ENCODE peak calls at places on chromosomes 4 and X, in eight cellular contexts. N is DMS153, Y is cardiac muscle cell, J is NCI-H1092, C is HEK293T, M is brain microvascular endothelial cell, H is M059J, W is natural killer cell. A is an unnamed sample.
A peak's percentile ranks its signal among the peaks of the same experiment; 100 is the strongest.

GRCh38 chr4:166078956-166079355 is 205.9 kb downstream of the TLL1 start:
- DNase-seq in W (no peak), Y (peak; percentile 51), M (peak; percentile 20), J (no peak), C (no peak), N (no peak), H (peak; percentile 34), A (no peak)

GRCh38 chrX:29143356-29143755 is 556.1 kb downstream of the IL1RAPL1 start:
- DNase-seq in M (peak; percentile 31), W (no peak), Y (no peak), H (peak; percentile 85), C (no peak), N (no peak), J (no peak), A (no peak)

GRCh38 chrX:16418650-16419049 is 231.3 kb upstream of the S100G start:
- DNase-seq in M (no peak), J (no peak), H (no peak), N (no peak), C (no peak), Y (no peak), W (no peak), A (no peak)

GRCh38 chr4:81405900-81406401 is 65.8 kb downstream of the RASGEF1B start:
- DNase-seq in N (peak; percentile 69), J (peak; percentile 64), W (no peak), Y (peak; percentile 86), M (peak; percentile 57), C (peak; percentile 60), H (peak; percentile 71), A (peak; percentile 64)

GRCh38 chrX:140087865-140088264 is 122.5 kb upstream of the CXorf66 start:
- DNase-seq in N (peak; percentile 46), C (no peak), M (no peak), H (no peak), W (no peak), Y (no peak), J (no peak), A (no peak)

GRCh38 chrX:49171752-49172279 is at the start of gene PLP2:
- DNase-seq in H (peak; percentile 80), W (peak; percentile 50), N (no peak), M (peak; percentile 29), Y (peak; percentile 37), J (no peak), C (no peak), A (peak; percentile 51)

GRCh38 chr4:108045687-108046024 is 56.0 kb downstream of the HADH start:
- DNase-seq in M (no peak), J (no peak), W (no peak), H (peak; percentile 60), C (no peak), N (no peak), Y (no peak), A (no peak)

GRCh38 chr4:4860803-4861591 is 1.5 kb downstream of the MSX1 start:
- DNase-seq in C (peak; percentile 64), W (no peak), M (peak; percentile 7), H (peak; percentile 50), Y (no peak), J (no peak), N (no peak), A (no peak)

GRCh38 chr4:1990348-1990645 is 18.5 kb downstream of the NELFA start:
- DNase-seq in Y (no peak), M (no peak), N (no peak), H (no peak), J (no peak), C (no peak), W (no peak), A (no peak)

GRCh38 chrX:80430826-80431501 is 10.7 kb downstream of the TENT5D start:
- DNase-seq in Y (no peak), H (no peak), W (no peak), N (no peak), J (no peak), C (peak; percentile 4), M (no peak), A (no peak)

GRCh38 chrX:8244301-8244700 is 73.2 kb upstream of the VCX2 start:
- DNase-seq in J (no peak), M (no peak), W (no peak), Y (no peak), C (no peak), H (peak; percentile 0), N (no peak), A (no peak)

GRCh38 chr4:57193996-57194675 is 84.0 kb upstream of the IGFBP7 start:
- DNase-seq in M (no peak), J (no peak), N (no peak), W (no peak), H (no peak), C (no peak), Y (no peak), A (no peak)

GRCh38 chr4:2789801-2790582 is 2.9 kb upstream of the SH3BP2 start:
- DNase-seq in N (no peak), W (no peak), J (no peak), H (no peak), C (no peak), Y (no peak), M (no peak), A (no peak)

GRCh38 chr4:173332021-173332487 is 2.1 kb downstream of the HMGB2 start:
- DNase-seq in C (no peak), H (peak; percentile 17), J (no peak), W (no peak), Y (no peak), M (no peak), N (no peak), A (no peak)

GRCh38 chr4:76897522-76898384 is at the start of gene SOWAHB:
- DNase-seq in W (no peak), N (peak; percentile 88), M (no peak), C (no peak), J (peak; percentile 13), H (peak; percentile 9), Y (peak; percentile 46), A (peak; percentile 84)

GRCh38 chr4:114076865-114077264 is 97.4 kb upstream of the ARSJ start:
- DNase-seq in Y (no peak), C (no peak), N (no peak), M (no peak), H (peak; percentile 57), W (no peak), J (no peak), A (no peak)

GRCh38 chr4:150385606-150386005 is 196.3 kb upstream of the MAB21L2 start:
- DNase-seq in C (peak; percentile 6), J (peak; percentile 45), H (peak; percentile 93), M (peak; percentile 77), W (no peak), Y (peak; percentile 73), N (no peak), A (no peak)

GRCh38 chrX:149569770-149570169 is 17.5 kb downstream of the MAGEA9B start:
- DNase-seq in W (no peak), J (no peak), N (no peak), M (no peak), H (no peak), C (no peak), Y (no peak), A (no peak)

GRCh38 chr4:139950568-139950967 is 203.4 kb downstream of the MAML3 start:
- DNase-seq in N (no peak), W (peak; percentile 48), J (no peak), H (peak; percentile 86), M (peak; percentile 79), C (no peak), Y (no peak), A (no peak)

GRCh38 chr4:79046191-79046590 is 107.0 kb upstream of the PAQR3 start:
- DNase-seq in N (no peak), M (no peak), W (no peak), H (no peak), J (no peak), Y (no peak), C (no peak), A (no peak)

GRCh38 chr4:44100456-44100855 is 348.2 kb downstream of the KCTD8 start:
- DNase-seq in W (no peak), J (no peak), Y (no peak), N (no peak), C (no peak), M (no peak), H (no peak), A (no peak)

GRCh38 chr4:176631611-176632010 is 161.1 kb downstream of the VEGFC start:
- DNase-seq in Y (no peak), N (no peak), M (no peak), H (no peak), C (no peak), W (no peak), J (no peak), A (no peak)

GRCh38 chr4:637536-637935 is 12.2 kb downstream of the PDE6B start:
- DNase-seq in M (peak; percentile 18), N (no peak), H (no peak), Y (no peak), J (no peak), C (no peak), W (no peak), A (no peak)

GRCh38 chrX:150464001-150464400 is 100.9 kb downstream of the MAMLD1 start:
- DNase-seq in C (no peak), W (no peak), M (no peak), Y (no peak), J (no peak), N (no peak), H (no peak), A (no peak)

GRCh38 chr4:85200106-85200505 is 233.6 kb upstream of the WDFY3 start:
- DNase-seq in M (no peak), N (no peak), J (no peak), H (peak; percentile 69), Y (no peak), W (no peak), C (no peak), A (no peak)

GRCh38 chr4:44985152-44985551 is 258.8 kb upstream of the GNPDA2 start:
- DNase-seq in Y (no peak), N (no peak), C (no peak), H (no peak), W (no peak), M (no peak), J (no peak), A (no peak)

GRCh38 chrX:16167181-16167580 is at the start of gene MAGEB17:
- DNase-seq in Y (no peak), W (no peak), N (no peak), M (no peak), J (no peak), C (no peak), H (no peak), A (no peak)

GRCh38 chr4:151711680-151712079 is 49.1 kb downstream of the GATB start:
- DNase-seq in J (no peak), H (no peak), N (no peak), Y (no peak), W (no peak), C (no peak), M (no peak), A (no peak)

GRCh38 chr4:38943355-38943754 is 75.7 kb downstream of the FAM114A1 start:
- DNase-seq in J (peak; percentile 75), M (no peak), N (no peak), H (no peak), C (no peak), W (no peak), Y (no peak), A (no peak)